ENCODE peak calls at places on chromosome 13, in four cellular contexts. J, I, A and K are unnamed samples.

GRCh38 chr13:45851171-45851889 is at the start of gene SIAH3:
- DNase-seq in J (no peak), I (no peak), A (no peak), K (no peak)

GRCh38 chr13:95931300-95932025 is 121.7 kb downstream of the UGGT2 start:
- DNase-seq in J (no peak), A (no peak), I (no peak), K (no peak)

GRCh38 chr13:51286135-51287002 is 53.1 kb upstream of the SERPINE3 start:
- DNase-seq in J (no peak), A (peak; percentile 95), I (peak; percentile 90), K (peak; percentile 64)

GRCh38 chr13:26473571-26474230 is 83.8 kb upstream of the WASF3 start:
- DNase-seq in I (no peak), J (peak; percentile 25), A (peak; percentile 19), K (no peak)

GRCh38 chr13:101217086-101217485 is 199.2 kb downstream of the NALCN start:
- DNase-seq in A (no peak), J (no peak), I (no peak), K (no peak)

GRCh38 chr13:112893570-112894422 is 75.2 kb upstream of the MCF2L start:
- DNase-seq in A (no peak), J (no peak), I (peak; percentile 87), K (no peak)

GRCh38 chr13:52405767-52406494 is at the start of gene THSD1:
- DNase-seq in A (no peak), J (no peak), I (peak; percentile 88), K (no peak)

GRCh38 chr13:41502021-41502420 is 44.7 kb downstream of the RGCC start:
- DNase-seq in I (no peak), A (peak; percentile 34), J (no peak), K (no peak)

GRCh38 chr13:36858285-36858684 is 39.3 kb downstream of the RFXAP start:
- DNase-seq in A (no peak), J (no peak), I (no peak), K (no peak)

GRCh38 chr13:113153810-113154748 is 4.4 kb upstream of the PROZ start:
- DNase-seq in A (peak; percentile 95), J (peak; percentile 89), I (peak; percentile 92), K (peak; percentile 73)

GRCh38 chr13:99987180-99988047 is 5.8 kb downstream of the ZIC2 start:
- DNase-seq in A (no peak), I (no peak), J (no peak), K (no peak)

GRCh38 chr13:20873348-20873747 is 29.2 kb downstream of the XPO4 start:
- DNase-seq in J (no peak), A (no peak), I (no peak), K (no peak)

GRCh38 chr13:72163671-72164070 is 296.7 kb upstream of the DACH1 start:
- DNase-seq in J (no peak), I (no peak), A (no peak), K (no peak)

GRCh38 chr13:87810920-87811344 is 139.8 kb downstream of the SLITRK5 start:
- DNase-seq in A (no peak), I (peak; percentile 62), J (no peak), K (no peak)

GRCh38 chr13:84491952-84492351 is 609.7 kb upstream of the SLITRK1 start:
- DNase-seq in J (no peak), I (no peak), A (no peak), K (no peak)

GRCh38 chr13:92589955-92590354 is 636.7 kb upstream of the GPC6 start:
- DNase-seq in J (no peak), I (no peak), A (no peak), K (no peak)

GRCh38 chr13:63010072-63010658 is 1594.5 kb upstream of the PCDH20 start:
- DNase-seq in I (no peak), J (no peak), A (no peak), K (no peak)

GRCh38 chr13:102700088-102701031 is 5.5 kb upstream of the METTL21C start:
- DNase-seq in J (no peak), I (no peak), A (peak; percentile 47), K (no peak)

GRCh38 chr13:58051807-58052375 is 420.3 kb downstream of the PCDH17 start:
- DNase-seq in I (no peak), J (no peak), A (no peak), K (no peak)

DNA sequence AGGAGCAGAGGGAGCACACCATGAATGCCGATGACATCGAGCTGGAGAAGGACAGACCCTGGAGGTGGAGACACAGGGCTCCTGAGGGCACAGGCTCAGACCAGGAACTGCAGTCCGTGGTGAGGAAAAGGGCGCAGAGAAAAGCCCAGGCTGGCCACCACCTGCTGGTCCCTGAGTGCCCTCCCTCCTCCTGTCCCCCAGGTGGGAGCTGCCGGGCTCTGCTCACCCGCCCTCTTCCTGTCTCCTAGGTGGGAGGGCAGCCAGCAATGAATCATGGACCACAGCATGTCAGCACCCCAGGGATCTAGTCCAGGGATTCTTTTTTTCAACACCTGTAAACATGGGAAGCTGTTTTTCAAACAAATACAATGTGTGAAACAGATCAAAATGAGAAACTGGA is 94.6 kb upstream of the ARHGEF7 start:
- DNase-seq in I (no peak), J (no peak), A (no peak), K (no peak)
- TF ChIP-seq POLR2A in I (no peak), J (no peak), A (no peak), K (no peak)

GRCh38 chr13:33279414-33279813 is 6.1 kb downstream of the STARD13 start:
- DNase-seq in I (no peak), A (no peak), J (no peak), K (no peak)
- H3K4me1 ChIP-seq in I (peaks cover 9% of the 10 kb centered on the region), A (peaks cover 90% of the 10 kb centered on the region), J (peaks cover 46% of the 10 kb centered on the region), K (peaks cover 18% of the 10 kb centered on the region)

GRCh38 chr13:77001963-77002587 is 10.2 kb downstream of the CLN5 start:
- DNase-seq in I (no peak), J (no peak), A (no peak), K (no peak)

GRCh38 chr13:77001540-77001939 is 9.7 kb downstream of the CLN5 start:
- DNase-seq in A (no peak), I (no peak), J (no peak), K (no peak)

GRCh38 chr13:77002590-77003190 is 10.8 kb downstream of the CLN5 start:
- DNase-seq in I (no peak), J (no peak), A (no peak), K (no peak)

GRCh38 chr13:77000475-77000874 is 8.6 kb downstream of the CLN5 start:
- DNase-seq in J (no peak), A (no peak), I (no peak), K (no peak)
- TF ChIP-seq POLR2AphosphoS5 in J (no peak), A (no peak), I (no peak), K (no peak)

GRCh38 chr13:23718916-23719470 is 148.8 kb downstream of the TNFRSF19 start:
- DNase-seq in J (no peak), I (no peak), A (no peak), K (no peak)

GRCh38 chr13:23711355-23711754 is 141.1 kb downstream of the TNFRSF19 start:
- DNase-seq in A (no peak), I (no peak), J (no peak), K (no peak)

GRCh38 chr13:23714672-23715071 is 144.5 kb downstream of the TNFRSF19 start:
- DNase-seq in I (no peak), A (peak; percentile 37), J (no peak), K (no peak)

GRCh38 chr13:23715092-23715761 is 145.0 kb downstream of the TNFRSF19 start:
- DNase-seq in J (no peak), I (no peak), A (no peak), K (no peak)

GRCh38 chr13:23715762-23716235 is 145.6 kb downstream of the TNFRSF19 start:
- DNase-seq in A (no peak), I (no peak), J (no peak), K (no peak)
- TF ChIP-seq POLR2A in A (no peak), I (no peak), J (no peak), K (no peak)

DNA sequence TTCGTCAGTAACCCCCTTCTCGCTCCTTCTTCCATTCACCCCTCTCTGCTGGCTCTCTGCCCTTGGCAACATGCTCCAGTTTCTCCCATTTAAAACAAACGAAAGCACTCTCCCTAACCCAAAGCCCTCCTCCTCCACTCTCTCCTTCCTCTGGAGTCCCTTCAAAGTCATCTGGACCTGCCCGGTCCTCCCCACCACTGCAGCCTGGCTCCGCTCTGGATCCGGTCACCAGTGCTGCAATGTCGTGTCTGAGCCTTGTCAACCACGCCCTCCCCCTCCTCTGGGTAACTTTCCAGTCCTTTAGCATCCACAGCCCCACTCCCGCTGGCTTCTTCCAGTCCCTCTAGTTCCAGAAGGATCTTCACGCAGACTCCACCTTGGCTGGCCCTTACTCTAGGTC is 55.0 kb downstream of the STK24 start:
- DNase-seq in J (no peak), I (no peak), A (no peak), K (no peak)
- H3K4me1 ChIP-seq in J (peaks cover 72% of the 10 kb centered on the region), I (peaks cover 100% of the 10 kb centered on the region), A (peaks cover 76% of the 10 kb centered on the region), K (peaks cover 6% of the 10 kb centered on the region)

GRCh38 chr13:33277946-33278345 is 7.6 kb downstream of the STARD13 start:
- DNase-seq in I (no peak), J (no peak), A (no peak), K (no peak)
- TF ChIP-seq POLR2AphosphoS5 in I (no peak), J (no peak), A (peak; percentile 14), K (no peak)

DNA sequence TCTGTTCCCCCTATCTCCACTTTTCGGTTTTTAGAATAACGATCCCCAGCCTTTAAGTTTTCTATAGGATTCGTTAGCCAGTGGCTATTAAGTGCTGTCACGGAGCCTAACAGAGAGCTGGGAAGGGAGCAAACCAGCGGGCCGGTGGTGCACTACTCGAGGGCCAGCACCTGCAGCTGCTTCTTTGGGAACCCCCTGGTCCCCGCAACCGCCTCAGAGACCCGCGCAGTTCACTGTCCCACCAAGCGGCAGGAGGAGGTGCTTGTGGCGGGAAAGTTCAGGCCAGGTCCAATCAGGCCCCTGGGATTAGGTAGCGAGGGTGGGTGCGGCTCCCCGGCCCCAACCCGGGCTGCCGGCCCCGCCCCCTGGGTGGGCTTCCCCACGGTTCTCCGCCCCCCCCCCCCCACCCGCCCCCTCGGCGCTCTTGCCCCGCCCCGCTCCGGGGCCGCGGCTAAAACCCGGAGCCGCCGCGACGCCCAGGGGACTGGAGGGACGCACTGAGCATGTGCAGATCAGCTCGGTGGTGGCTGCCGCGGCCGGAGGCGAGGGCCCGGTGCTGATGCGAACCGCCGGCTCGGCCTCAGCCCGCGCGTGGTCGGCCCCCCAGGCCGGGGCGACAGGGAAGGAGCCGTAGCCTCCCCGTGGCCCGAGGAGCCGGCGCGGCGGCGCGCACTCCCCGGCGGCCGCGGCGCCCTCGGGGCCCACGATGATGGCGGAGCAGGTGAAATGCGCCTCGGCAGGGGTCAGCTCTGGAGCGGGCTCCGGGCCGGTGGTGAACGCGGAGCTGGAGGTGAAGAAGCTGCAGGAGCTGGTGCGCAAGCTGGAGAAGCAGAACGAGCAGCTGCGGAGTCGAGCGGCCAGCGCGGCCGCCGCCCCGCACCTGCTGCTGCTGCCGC is at the start of gene SLAIN1:
- DNase-seq in A (no peak), J (no peak), I (peak; percentile 95), K (peak; percentile 73)
- TF ChIP-seq POLR2A in A (no peak), J (peak; percentile 41), I (peak; percentile 23), K (no peak)

GRCh38 chr13:42876270-42876714 is 94.9 kb downstream of the FAM216B start:
- DNase-seq in J (no peak), I (no peak), A (no peak), K (no peak)

GRCh38 chr13:42876810-42877550 is 95.6 kb downstream of the FAM216B start:
- DNase-seq in I (no peak), J (no peak), A (no peak), K (no peak)

GRCh38 chr13:42875448-42876269 is 94.3 kb downstream of the FAM216B start:
- DNase-seq in J (no peak), I (no peak), A (no peak), K (no peak)

GRCh38 chr13:42880241-42880640 is 98.9 kb downstream of the FAM216B start:
- DNase-seq in I (no peak), J (no peak), A (no peak), K (no peak)

GRCh38 chr13:42878721-42879120 is 97.3 kb downstream of the FAM216B start:
- DNase-seq in J (no peak), I (no peak), A (no peak), K (no peak)
- H3K4me1 ChIP-seq in J (peaks cover 3% of the 10 kb centered on the region), I (peaks cover 19% of the 10 kb centered on the region), A (no peaks in the 10 kb centered on the region), K (no peaks in the 10 kb centered on the region)